ENCODE peak calls at places on chromosomes 5 and 9, in five cellular contexts. U is spleen, X is stomach, F is GM23338, R is H1. N is an unnamed sample.
A peak's percentile ranks its signal among the peaks of the same experiment; 100 is the strongest.

GRCh38 chr9:135251331-135251761 is 163.9 kb downstream of the OLFM1 start:
- DNase-seq in U (peak; percentile 64), R (no peak), X (no peak), F (no peak), N (no peak)

GRCh38 chr5:135813758-135814157 is 20.7 kb upstream of the SLC25A48 start:
- DNase-seq in U (no peak), R (no peak), F (no peak), X (no peak), N (no peak)

GRCh38 chr9:110452227-110452801 is 114.7 kb upstream of the TXNDC8 start:
- DNase-seq in U (no peak), R (no peak), X (no peak), F (peak; percentile 36), N (no peak)

GRCh38 chr9:114216976-114217375 is 61.6 kb downstream of the COL27A1 start:
- DNase-seq in R (no peak), X (no peak), U (no peak), F (no peak), N (no peak)

GRCh38 chr9:134554011-134554749 is 87.4 kb upstream of the COL5A1 start:
- DNase-seq in F (no peak), R (no peak), X (no peak), U (peak; percentile 67), N (no peak)

GRCh38 chr5:146340260-146341081 is 1.8 kb downstream of the POU4F3 start:
- DNase-seq in X (peak; percentile 52), R (no peak), U (no peak), F (peak; percentile 87), N (no peak)

GRCh38 chr5:2658421-2658820 is 93.1 kb downstream of the IRX2 start:
- DNase-seq in X (no peak), F (no peak), R (no peak), U (no peak), N (no peak)

GRCh38 chr9:92440751-92441046 is 16.4 kb upstream of the OMD start:
- DNase-seq in U (no peak), X (no peak), F (no peak), R (no peak), N (no peak)

GRCh38 chr5:40672440-40672839 is 7.3 kb upstream of the PTGER4 start:
- DNase-seq in R (no peak), X (no peak), U (no peak), F (no peak), N (no peak)

GRCh38 chr5:131377785-131378325 is 114.0 kb downstream of the CDC42SE2 start:
- DNase-seq in F (no peak), X (no peak), R (no peak), U (no peak), N (no peak)

GRCh38 chr9:35001285-35001677 is 11.7 kb downstream of the DNAJB5 start:
- DNase-seq in F (no peak), X (no peak), R (no peak), U (no peak), N (no peak)

GRCh38 chr9:128729302-128729701 is 5.4 kb upstream of the ZDHHC12 start:
- DNase-seq in F (no peak), X (no peak), R (no peak), U (no peak), N (no peak)

GRCh38 chr5:151139015-151139414 is 18.6 kb downstream of the ANXA6 start:
- DNase-seq in U (no peak), X (no peak), F (no peak), R (no peak), N (no peak)

GRCh38 chr5:130109152-130109551 is 204.9 kb downstream of the CHSY3 start:
- DNase-seq in X (no peak), R (no peak), F (peak; percentile 79), U (no peak), N (no peak)

GRCh38 chr5:6837519-6838110 is 124.4 kb downstream of the TENT4A start:
- DNase-seq in U (no peak), X (no peak), R (peak; percentile 27), F (peak; percentile 57), N (no peak)

GRCh38 chr9:69975681-69976080 is 68.0 kb upstream of the MAMDC2 start:
- DNase-seq in R (no peak), U (no peak), X (no peak), F (no peak), N (no peak)

GRCh38 chr9:18452276-18452675 is 21.7 kb upstream of the ADAMTSL1 start:
- DNase-seq in R (no peak), F (no peak), U (no peak), X (no peak), N (no peak)

GRCh38 chr5:132746592-132747063 is 598 bp upstream of the CCNI2 start:
- DNase-seq in R (no peak), F (peak; percentile 91), X (peak; percentile 54), U (no peak), N (no peak)

GRCh38 chr9:121278535-121279169 is 10.7 kb downstream of the GSN start:
- DNase-seq in F (peak; percentile 72), R (no peak), U (no peak), X (peak; percentile 58), N (no peak)

GRCh38 chr5:136994154-136994553 is 505.0 kb downstream of the SPOCK1 start:
- DNase-seq in F (no peak), U (no peak), R (no peak), X (no peak), N (no peak)

GRCh38 chr5:41921874-41922273 is 3.2 kb upstream of the FBXO4 start:
- DNase-seq in X (no peak), U (no peak), F (no peak), R (no peak), N (no peak)

GRCh38 chr9:126154869-126155268 is 171.8 kb upstream of the MVB12B start:
- DNase-seq in X (no peak), R (no peak), U (peak; percentile 32), F (no peak), N (no peak)

GRCh38 chr9:77883846-77884771 is 147.5 kb downstream of the GNAQ start:
- DNase-seq in U (no peak), X (no peak), R (peak; percentile 29), F (peak; percentile 53), N (no peak)

DNA sequence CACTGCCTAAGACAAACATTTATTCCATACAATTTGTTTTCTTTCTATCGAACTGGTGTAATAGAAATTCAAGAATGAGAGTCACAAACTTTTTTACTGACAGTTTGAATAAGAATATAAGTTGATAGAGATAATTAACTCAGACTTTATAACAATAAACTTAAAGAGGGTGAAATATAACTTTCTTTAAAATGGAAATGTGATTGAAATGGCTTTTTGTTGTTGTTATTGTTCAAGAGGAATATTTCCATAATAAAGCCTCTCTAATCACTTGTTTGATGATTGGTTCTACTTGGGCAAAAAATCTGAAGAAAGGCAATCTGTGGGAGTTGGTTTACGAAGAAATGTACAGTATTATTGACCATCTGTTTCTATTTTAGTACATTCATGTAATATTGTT is 79.3 kb downstream of the ST8SIA4 start:
- DNase-seq in F (no peak), R (no peak), X (no peak), U (no peak), N (no peak)
- TF ChIP-seq POLR2AphosphoS5 in F (no peak), R (no peak), X (no peak), U (no peak), N (no peak)

GRCh38 chr5:149421834-149422233 is 42.7 kb upstream of the IL17B start:
- DNase-seq in U (no peak), R (no peak), F (no peak), X (no peak), N (no peak)

GRCh38 chr5:149422429-149423286 is 43.6 kb upstream of the IL17B start:
- DNase-seq in X (no peak), F (peak; percentile 64), R (no peak), U (peak; percentile 81), N (no peak)

GRCh38 chr5:149425729-149426128 is 46.6 kb upstream of the IL17B start:
- DNase-seq in U (no peak), F (no peak), X (no peak), R (no peak), N (no peak)

GRCh38 chr5:149424371-149425315 is 45.6 kb upstream of the IL17B start:
- DNase-seq in U (no peak), R (no peak), X (no peak), F (peak; percentile 89), N (no peak)

GRCh38 chr5:149423287-149424268 is 44.5 kb upstream of the IL17B start:
- DNase-seq in R (no peak), U (no peak), X (no peak), F (no peak), N (no peak)
- H3K27ac ChIP-seq in R (peak overlapping the region; percentile 37), U (peak overlapping the region; percentile 76), X (peak overlapping the region; percentile 67), F (peak overlapping the region; percentile 76), N (peak overlapping the region; percentile 84)

GRCh38 chr9:91043041-91043740 is 241.6 kb downstream of the SYK start:
- DNase-seq in X (no peak), R (no peak), F (no peak), U (no peak), N (peak; percentile 72)
- TF ChIP-seq POLR2AphosphoS5 in X (no peak), R (no peak), F (no peak), U (no peak), N (peak; percentile 82)

GRCh38 chr5:143682788-143683419 is 129.1 kb upstream of the HMHB1 start:
- DNase-seq in R (no peak), U (no peak), X (no peak), F (no peak), N (no peak)

GRCh38 chr5:143685416-143685815 is 126.5 kb upstream of the HMHB1 start:
- DNase-seq in X (no peak), U (no peak), R (no peak), F (no peak), N (no peak)

GRCh38 chr5:143683459-143683858 is 128.5 kb upstream of the HMHB1 start:
- DNase-seq in F (no peak), R (no peak), U (no peak), X (no peak), N (no peak)

GRCh38 chr5:143691278-143692236 is 120.4 kb upstream of the HMHB1 start:
- DNase-seq in F (no peak), U (no peak), X (no peak), R (no peak), N (no peak)

DNA sequence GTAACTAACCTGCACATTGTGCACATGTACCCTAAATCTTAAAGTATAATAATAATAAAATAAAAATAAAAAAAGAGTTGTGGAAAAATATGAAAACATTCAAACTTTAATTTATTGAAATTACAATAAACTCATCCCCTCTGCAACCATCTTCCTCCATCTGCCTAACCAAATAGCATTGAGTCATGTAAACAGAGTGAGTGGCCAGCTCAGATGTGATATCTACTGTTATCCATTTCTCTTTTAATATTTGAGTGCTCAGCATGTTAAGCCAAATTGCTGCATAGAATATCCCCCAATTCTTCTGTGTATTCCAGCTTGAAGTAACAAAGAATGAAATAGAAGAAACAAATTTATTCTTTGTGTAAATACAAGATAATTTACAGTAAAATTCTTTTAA is 124.4 kb upstream of the HMHB1 start:
- DNase-seq in R (no peak), U (no peak), F (no peak), X (no peak), N (no peak)
- H3K27ac ChIP-seq in R (no peak overlapping the region), U (no peak overlapping the region), F (no peak overlapping the region), X (no peak overlapping the region), N (no peak overlapping the region)

GRCh38 chr9:104970588-104970987 is 42.6 kb upstream of the ABCA1 start:
- DNase-seq in F (no peak), R (no peak), U (no peak), X (no peak), N (no peak)
- TF ChIP-seq POLR2AphosphoS5 in F (no peak), R (no peak), U (peak; percentile 34), X (peak; percentile 65), N (no peak)

GRCh38 chr5:16134204-16134603 is 45.4 kb downstream of the MARCHF11 start:
- DNase-seq in X (no peak), R (no peak), F (no peak), U (no peak), N (no peak)
- H3K27ac ChIP-seq in X (no peak overlapping the region), R (no peak overlapping the region), F (no peak overlapping the region), U (no peak overlapping the region), N (no peak overlapping the region)